ENCODE peak calls at places on chromosome 2, in four cellular contexts. One of them, this sample, is unnamed.

GRCh38 chr2:234373060-234373459 is 123.8 kb downstream of the ARL4C start:
- DNase-seq in KG1: no peak
- DNase-seq in iris pigment epithelial cell: no peak
- DNase-seq in CD4-positive, CD25-positive, alpha-beta regulatory T cell: peak; percentile 60
- DNase-seq in this sample: no peak

GRCh38 chr2:156901373-156902031 is 356.0 kb upstream of the GALNT5 start:
- DNase-seq in iris pigment epithelial cell: peak; percentile 84
- DNase-seq in CD4-positive, CD25-positive, alpha-beta regulatory T cell: no peak
- DNase-seq in KG1: no peak
- DNase-seq in this sample: no peak

GRCh38 chr2:167681646-167682045 is 565.7 kb downstream of the STK39 start:
- DNase-seq in KG1: no peak
- DNase-seq in CD4-positive, CD25-positive, alpha-beta regulatory T cell: no peak
- DNase-seq in iris pigment epithelial cell: no peak
- DNase-seq in this sample: no peak

GRCh38 chr2:138503087-138503442 is 1.5 kb downstream of the SPOPL start:
- DNase-seq in CD4-positive, CD25-positive, alpha-beta regulatory T cell: peak; percentile 65
- DNase-seq in iris pigment epithelial cell: peak; percentile 17
- DNase-seq in KG1: no peak
- DNase-seq in this sample: no peak

GRCh38 chr2:10194021-10194820 is 71.7 kb downstream of the RRM2 start:
- DNase-seq in CD4-positive, CD25-positive, alpha-beta regulatory T cell: no peak
- DNase-seq in KG1: no peak
- DNase-seq in iris pigment epithelial cell: peak; percentile 38
- DNase-seq in this sample: no peak

GRCh38 chr2:205692095-205692494 is 9.8 kb downstream of the NRP2 start:
- DNase-seq in CD4-positive, CD25-positive, alpha-beta regulatory T cell: no peak
- DNase-seq in KG1: no peak
- DNase-seq in iris pigment epithelial cell: peak; percentile 77
- DNase-seq in this sample: no peak

GRCh38 chr2:218711550-218711929 is 905 bp downstream of the TTLL4 start:
- DNase-seq in KG1: no peak
- DNase-seq in iris pigment epithelial cell: peak; percentile 28
- DNase-seq in CD4-positive, CD25-positive, alpha-beta regulatory T cell: peak; percentile 33
- DNase-seq in this sample: no peak

GRCh38 chr2:23430263-23430662 is 45.3 kb downstream of the KLHL29 start:
- DNase-seq in KG1: no peak
- DNase-seq in iris pigment epithelial cell: peak; percentile 86
- DNase-seq in CD4-positive, CD25-positive, alpha-beta regulatory T cell: no peak
- DNase-seq in this sample: no peak

GRCh38 chr2:11898576-11898975 is 152.1 kb downstream of the LPIN1 start:
- DNase-seq in iris pigment epithelial cell: no peak
- DNase-seq in KG1: no peak
- DNase-seq in CD4-positive, CD25-positive, alpha-beta regulatory T cell: no peak
- DNase-seq in this sample: no peak

GRCh38 chr2:223199531-223200506 is 147.8 kb downstream of the KCNE4 start:
- DNase-seq in KG1: no peak
- DNase-seq in iris pigment epithelial cell: no peak
- DNase-seq in CD4-positive, CD25-positive, alpha-beta regulatory T cell: no peak
- DNase-seq in this sample: no peak

GRCh38 chr2:15253247-15253646 is 307.9 kb downstream of the NBAS start:
- DNase-seq in iris pigment epithelial cell: no peak
- DNase-seq in KG1: no peak
- DNase-seq in CD4-positive, CD25-positive, alpha-beta regulatory T cell: no peak
- DNase-seq in this sample: no peak